ENCODE peak calls at places on chromosomes 6 and 20, in five cellular contexts. H, O, X, S and W are unnamed samples.

GRCh38 chr20:44615169-44615791 is 32.9 kb downstream of the PKIG start:
- DNase-seq in H (no peak), O (no peak), X (no peak), S (no peak), W (no peak)

GRCh38 chr6:145148392-145149175 is 586.7 kb downstream of the EPM2A start:
- DNase-seq in H (no peak), O (no peak), X (peak), S (peak), W (peak)

GRCh38 chr6:4135665-4136353 is 434 bp upstream of the ECI2 start:
- DNase-seq in H (peak), O (peak), X (peak), S (peak), W (peak)

GRCh38 chr20:61387961-61388360 is 135.9 kb downstream of the CDH4 start:
- DNase-seq in H (no peak), O (no peak), X (no peak), S (no peak), W (no peak)

GRCh38 chr6:8749449-8749848 is 314.1 kb upstream of the SLC35B3 start:
- DNase-seq in H (no peak), O (no peak), X (no peak), S (no peak), W (no peak)

GRCh38 chr6:157464653-157465535 is 83.9 kb downstream of the ZDHHC14 start:
- DNase-seq in H (peak), O (no peak), X (no peak), S (no peak), W (no peak)

GRCh38 chr6:149862901-149863595 is 1.1 kb downstream of the LRP11 start:
- DNase-seq in H (peak), O (peak), X (peak), S (peak), W (no peak)

GRCh38 chr20:34943808-34944568 is 11.6 kb downstream of the GSS start:
- DNase-seq in H (no peak), O (no peak), X (no peak), S (no peak), W (peak)

GRCh38 chr6:8180327-8181161 is 78.2 kb upstream of the EEF1E1 start:
- DNase-seq in H (peak), O (no peak), X (no peak), S (no peak), W (no peak)

GRCh38 chr6:38909020-38909730 is 139.4 kb upstream of the GLP1R start:
- DNase-seq in H (no peak), O (no peak), X (peak), S (no peak), W (no peak)

GRCh38 chr20:16714765-16715164 is 15.1 kb upstream of the SNRPB2 start:
- DNase-seq in H (no peak), O (no peak), X (no peak), S (no peak), W (no peak)

GRCh38 chr6:93745306-93745705 is 325.9 kb upstream of the EPHA7 start:
- DNase-seq in H (no peak), O (no peak), X (no peak), S (no peak), W (no peak)

GRCh38 chr6:122869437-122870024 is 80.5 kb downstream of the SMPDL3A start:
- DNase-seq in H (peak), O (peak), X (peak), S (peak), W (peak)

GRCh38 chr6:130760006-130760405 is 67.2 kb upstream of the SMLR1 start:
- DNase-seq in H (peak), O (peak), X (peak), S (peak), W (peak)

GRCh38 chr6:152124432-152125074 is 317.1 kb downstream of the ESR1 start:
- DNase-seq in H (peak), O (peak), X (peak), S (peak), W (peak)

GRCh38 chr6:30160391-30160790 is 620 bp downstream of the TRIM10 start:
- DNase-seq in H (no peak), O (no peak), X (no peak), S (no peak), W (no peak)

GRCh38 chr6:115001726-115002436 is 659.1 kb upstream of the HS3ST5 start:
- DNase-seq in H (no peak), O (no peak), X (no peak), S (peak), W (no peak)

GRCh38 chr6:128950864-128951263 is 67.9 kb downstream of the LAMA2 start:
- DNase-seq in H (no peak), O (no peak), X (no peak), S (no peak), W (no peak)

GRCh38 chr6:36840471-36841461 is 1.5 kb upstream of the CPNE5 start:
- DNase-seq in H (peak), O (no peak), X (peak), S (no peak), W (no peak)

GRCh38 chr6:71197770-71198169 is 90.8 kb upstream of the OGFRL1 start:
- DNase-seq in H (no peak), O (no peak), X (no peak), S (no peak), W (no peak)

GRCh38 chr6:42222450-42222849 is 4.8 kb upstream of the MRPS10 start:
- DNase-seq in H (no peak), O (no peak), X (peak), S (no peak), W (no peak)
- H3K27ac ChIP-seq in H (no peak), O (no peak), X (peak), S (no peak), W (no peak)

GRCh38 chr6:13235339-13235738 is 93.0 kb downstream of the TBC1D7 start:
- DNase-seq in H (no peak), O (no peak), X (no peak), S (no peak), W (no peak)
- TF ChIP-seq EZH2phosphoT487 in H (no peak), O (no peak), X (no peak), S (no peak), W (no peak)

GRCh38 chr20:17964632-17965031 is 4.0 kb downstream of the SNX5 start:
- DNase-seq in H (no peak), O (no peak), X (no peak), S (no peak), W (no peak)
- H3K27ac ChIP-seq in H (no peak), O (no peak), X (peak), S (peak), W (no peak)

GRCh38 chr6:136751478-136751956 is 40.8 kb downstream of the MAP3K5 start:
- DNase-seq in H (no peak), O (no peak), X (no peak), S (peak), W (no peak)
- TF ChIP-seq EZH2phosphoT487 in H (no peak), O (no peak), X (no peak), S (no peak), W (no peak)

GRCh38 chr6:37868447-37868825 is 48.9 kb downstream of the ZFAND3 start:
- DNase-seq in H (no peak), O (no peak), X (no peak), S (no peak), W (no peak)
- H3K27ac ChIP-seq in H (no peak), O (peak), X (no peak), S (no peak), W (no peak)

DNA sequence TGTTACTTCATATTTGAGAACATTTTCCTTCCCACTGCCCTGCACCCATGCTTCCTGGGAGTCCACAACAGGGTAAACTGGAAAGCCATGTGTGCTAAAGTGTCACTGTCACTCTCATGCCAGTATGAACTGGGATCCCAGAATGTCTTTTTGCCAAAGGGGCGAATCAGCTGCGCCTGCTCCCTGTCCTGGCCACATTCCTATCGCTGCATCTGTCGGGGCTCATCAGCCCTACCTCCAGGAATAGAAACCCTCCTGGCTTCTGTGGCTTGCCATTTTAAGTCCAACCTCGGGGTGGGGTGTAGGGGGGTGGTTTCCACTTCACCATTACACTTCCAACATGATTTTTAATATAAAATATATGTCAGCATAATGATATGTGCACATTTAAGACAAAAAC is 933 bp downstream of the KLHL31 start:
- DNase-seq in H (no peak), O (no peak), X (no peak), S (no peak), W (no peak)
- TF ChIP-seq EZH2phosphoT487 in H (no peak), O (no peak), X (no peak), S (no peak), W (no peak)

GRCh38 chr6:90157441-90157840 is 139.2 kb downstream of the BACH2 start:
- DNase-seq in H (no peak), O (no peak), X (no peak), S (no peak), W (no peak)
- H3K27ac ChIP-seq in H (no peak), O (no peak), X (no peak), S (no peak), W (no peak)